ENCODE peak calls at places on chromosomes 16 and 17, in five cellular contexts. M is NCI-H187 treated with DMSO at 0.1 percent for 48 hours; P is caudate nucleus; O is right lobe of liver; N is CD4-positive, alpha-beta T cell. W is an unnamed sample.

GRCh38 chr17:7019839-7020519 is 2.9 kb upstream of the BCL6B start:
- DNase-seq in M (no peak), P (no peak), O (no peak), N (no peak), W (no peak)

GRCh38 chr16:73125860-73126259 is 77.9 kb upstream of the ZFHX3 start:
- DNase-seq in M (no peak), P (no peak), O (no peak), N (no peak), W (no peak)

GRCh38 chr16:30688701-30689100 is 10.3 kb upstream of the SRCAP start:
- DNase-seq in M (no peak), P (no peak), O (no peak), N (no peak), W (no peak)

GRCh38 chr17:14337596-14338079 is 36.8 kb downstream of the HS3ST3B1 start:
- DNase-seq in M (no peak), P (no peak), O (no peak), N (no peak), W (no peak)

GRCh38 chr16:57385083-57385482 is 12.8 kb downstream of the CX3CL1 start:
- DNase-seq in M (no peak), P (no peak), O (no peak), N (no peak), W (no peak)

GRCh38 chr17:64130559-64131001 is 636 bp upstream of the ERN1 start:
- DNase-seq in M (no peak), P (no peak), O (no peak), N (no peak), W (peak)

GRCh38 chr16:14155572-14156213 is 84.6 kb downstream of the MRTFB start:
- DNase-seq in M (no peak), P (no peak), O (no peak), N (no peak), W (no peak)

GRCh38 chr16:15782573-15783365 is 74.1 kb downstream of the MYH11 start:
- DNase-seq in M (no peak), P (no peak), O (no peak), N (no peak), W (no peak)

GRCh38 chr16:26672206-26672605 is 394.5 kb upstream of the C16orf82 start:
- DNase-seq in M (no peak), P (no peak), O (no peak), N (no peak), W (no peak)

GRCh38 chr17:6420173-6420641 is 14.7 kb downstream of the AIPL1 start:
- DNase-seq in M (no peak), P (no peak), O (no peak), N (peak), W (no peak)

GRCh38 chr17:9676742-9677387 is 31.5 kb downstream of the USP43 start:
- DNase-seq in M (no peak), P (no peak), O (no peak), N (no peak), W (no peak)

W was measured in aorta.